ENCODE peak calls at places on chromosomes 5 and 9, in six cellular contexts. R is ovary, V is mesenchymal stem cell, T is HFF-Myc, K is A673, A is brain microvascular endothelial cell. I is an unnamed sample.

GRCh38 chr9:113250807-113251206 is 24.6 kb downstream of the CDC26 start:
- DNase-seq in R (no peak), V (no peak), T (no peak), K (no peak), A (no peak), I (no peak)

GRCh38 chr5:73447234-73448071 is 1.1 kb downstream of the FOXD1 start:
- DNase-seq in R (peak), V (peak), T (no peak), K (peak), A (peak), I (peak)

GRCh38 chr5:179803651-179804598 is 2.7 kb downstream of the MGAT4B start:
- DNase-seq in R (no peak), V (peak), T (no peak), K (no peak), A (no peak), I (peak)

GRCh38 chr5:151288180-151288579 is 15.4 kb downstream of the SLC36A3 start:
- DNase-seq in R (no peak), V (no peak), T (no peak), K (no peak), A (no peak), I (no peak)

GRCh38 chr9:3863686-3864085 is 337.9 kb upstream of the RFX3 start:
- DNase-seq in R (no peak), V (peak), T (no peak), K (no peak), A (no peak), I (no peak)

GRCh38 chr9:116269250-116269649 is 115.7 kb downstream of the PAPPA start:
- DNase-seq in R (no peak), V (peak), T (no peak), K (peak), A (peak), I (no peak)

GRCh38 chr9:133768859-133769510 is 30.8 kb upstream of the SARDH start:
- DNase-seq in R (peak), V (no peak), T (no peak), K (no peak), A (no peak), I (no peak)

GRCh38 chr5:111194053-111194452 is 30.1 kb upstream of the CAMK4 start:
- DNase-seq in R (no peak), V (no peak), T (no peak), K (no peak), A (no peak), I (no peak)

GRCh38 chr5:95711501-95712346 is 19.4 kb upstream of the RHOBTB3 start:
- DNase-seq in R (no peak), V (no peak), T (no peak), K (no peak), A (no peak), I (no peak)

GRCh38 chr9:14347408-14348224 is 33.7 kb upstream of the NFIB start:
- DNase-seq in R (no peak), V (peak), T (no peak), K (peak), A (peak), I (no peak)

GRCh38 chr9:120886490-120886967 is 9.5 kb upstream of the PHF19 start:
- DNase-seq in R (no peak), V (peak), T (no peak), K (no peak), A (peak), I (peak)

GRCh38 chr5:118397231-118397630 is 591.1 kb downstream of the DTWD2 start:
- DNase-seq in R (no peak), V (no peak), T (no peak), K (no peak), A (no peak), I (no peak)

GRCh38 chr9:89874351-89875321 is 269.8 kb downstream of the GADD45G start:
- DNase-seq in R (peak), V (peak), T (no peak), K (no peak), A (no peak), I (no peak)

GRCh38 chr5:157972579-157972978 is 113.6 kb upstream of the CLINT1 start:
- DNase-seq in R (no peak), V (no peak), T (no peak), K (no peak), A (no peak), I (no peak)

GRCh38 chr5:168311061-168311566 is 19.7 kb downstream of the WWC1 start:
- DNase-seq in R (no peak), V (no peak), T (no peak), K (no peak), A (no peak), I (no peak)

GRCh38 chr5:53892236-53892635 is 331.8 kb downstream of the NDUFS4 start:
- DNase-seq in R (no peak), V (no peak), T (no peak), K (no peak), A (no peak), I (no peak)

GRCh38 chr9:18857769-18858168 is 175.2 kb downstream of the SAXO1 start:
- DNase-seq in R (no peak), V (no peak), T (no peak), K (no peak), A (peak), I (no peak)

GRCh38 chr5:22063717-22064116 is 789.4 kb downstream of the CDH12 start:
- DNase-seq in R (no peak), V (no peak), T (no peak), K (no peak), A (no peak), I (no peak)

GRCh38 chr5:127231118-127231517 is 59.5 kb upstream of the MEGF10 start:
- DNase-seq in R (no peak), V (no peak), T (no peak), K (no peak), A (no peak), I (no peak)

GRCh38 chr5:41973887-41974286 is 48.8 kb downstream of the FBXO4 start:
- DNase-seq in R (no peak), V (no peak), T (no peak), K (no peak), A (no peak), I (no peak)

GRCh38 chr5:100550531-100551036 is 15.4 kb downstream of the FAM174A start:
- DNase-seq in R (no peak), V (no peak), T (no peak), K (no peak), A (no peak), I (no peak)

GRCh38 chr9:131521822-131522221 is 9.2 kb downstream of the UCK1 start:
- DNase-seq in R (no peak), V (no peak), T (no peak), K (no peak), A (no peak), I (no peak)

GRCh38 chr9:130330202-130330601 is 64.6 kb downstream of the HMCN2 start:
- DNase-seq in R (no peak), V (no peak), T (no peak), K (no peak), A (no peak), I (no peak)

GRCh38 chr9:70256123-70256551 is 2.6 kb upstream of the SMC5 start:
- DNase-seq in R (no peak), V (peak), T (peak), K (peak), A (peak), I (no peak)

GRCh38 chr9:7088598-7088997 is 330.8 kb downstream of the KDM4C start:
- DNase-seq in R (no peak), V (no peak), T (no peak), K (peak), A (no peak), I (no peak)

GRCh38 chr9:126503333-126504085 is 110.2 kb upstream of the LMX1B start:
- DNase-seq in R (no peak), V (peak), T (no peak), K (no peak), A (peak), I (peak)

GRCh38 chr9:124321935-124322334 is 64.2 kb downstream of the NEK6 start:
- DNase-seq in R (no peak), V (no peak), T (no peak), K (no peak), A (no peak), I (no peak)

GRCh38 chr9:89674667-89675402 is 70.0 kb downstream of the GADD45G start:
- DNase-seq in R (no peak), V (peak), T (no peak), K (no peak), A (no peak), I (no peak)

DNA sequence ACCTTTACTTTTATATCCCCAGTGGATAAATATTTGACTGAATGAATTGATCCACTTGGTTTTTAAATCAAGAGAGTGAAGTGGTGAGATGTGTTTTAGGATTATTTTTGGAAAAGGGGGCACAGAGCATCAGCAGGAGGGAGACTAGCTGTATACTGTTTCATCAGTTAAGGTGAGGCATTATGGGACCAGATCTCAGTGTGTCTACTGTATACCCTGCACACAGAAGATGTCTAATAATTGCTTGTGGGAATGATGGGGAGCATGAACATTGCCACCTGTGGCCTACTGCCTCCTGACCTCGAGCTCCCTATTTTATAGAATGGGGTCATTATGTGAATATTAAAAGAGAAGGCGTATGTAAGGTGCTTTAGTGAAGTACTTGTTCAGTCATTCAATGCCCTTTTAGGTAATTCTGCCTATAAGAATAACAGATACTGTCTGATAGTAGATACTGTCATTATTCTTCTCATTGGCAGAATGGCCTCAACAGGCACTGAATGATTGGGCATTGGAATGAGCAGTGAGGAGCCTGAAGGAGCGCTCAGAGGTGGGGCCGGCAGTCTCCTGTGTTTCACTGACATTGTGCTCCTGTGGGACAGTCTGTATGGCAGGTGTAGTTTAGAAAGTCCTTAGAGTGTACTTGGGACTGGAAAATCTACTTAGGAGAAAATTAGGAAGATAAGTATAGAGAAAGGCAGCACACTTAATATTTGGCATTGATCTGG is 47.4 kb upstream of the FAM120AOS start:
- DNase-seq in R (no peak), V (no peak), T (no peak), K (no peak), A (no peak), I (no peak)
- H3K4me3 ChIP-seq in R (peak), V (peak), T (no peak), K (no peak), A (no peak), I (no peak)

GRCh38 chr5:67063055-67063454 is 133.5 kb downstream of the CD180 start:
- DNase-seq in R (no peak), V (no peak), T (no peak), K (no peak), A (no peak), I (no peak)

GRCh38 chr5:67063791-67064190 is 132.8 kb downstream of the CD180 start:
- DNase-seq in R (no peak), V (peak), T (no peak), K (no peak), A (peak), I (no peak)

GRCh38 chr5:67061511-67061910 is 135.1 kb downstream of the CD180 start:
- DNase-seq in R (no peak), V (no peak), T (no peak), K (no peak), A (no peak), I (no peak)

GRCh38 chr5:67058998-67059746 is 137.4 kb downstream of the CD180 start:
- DNase-seq in R (no peak), V (peak), T (no peak), K (no peak), A (no peak), I (no peak)

DNA sequence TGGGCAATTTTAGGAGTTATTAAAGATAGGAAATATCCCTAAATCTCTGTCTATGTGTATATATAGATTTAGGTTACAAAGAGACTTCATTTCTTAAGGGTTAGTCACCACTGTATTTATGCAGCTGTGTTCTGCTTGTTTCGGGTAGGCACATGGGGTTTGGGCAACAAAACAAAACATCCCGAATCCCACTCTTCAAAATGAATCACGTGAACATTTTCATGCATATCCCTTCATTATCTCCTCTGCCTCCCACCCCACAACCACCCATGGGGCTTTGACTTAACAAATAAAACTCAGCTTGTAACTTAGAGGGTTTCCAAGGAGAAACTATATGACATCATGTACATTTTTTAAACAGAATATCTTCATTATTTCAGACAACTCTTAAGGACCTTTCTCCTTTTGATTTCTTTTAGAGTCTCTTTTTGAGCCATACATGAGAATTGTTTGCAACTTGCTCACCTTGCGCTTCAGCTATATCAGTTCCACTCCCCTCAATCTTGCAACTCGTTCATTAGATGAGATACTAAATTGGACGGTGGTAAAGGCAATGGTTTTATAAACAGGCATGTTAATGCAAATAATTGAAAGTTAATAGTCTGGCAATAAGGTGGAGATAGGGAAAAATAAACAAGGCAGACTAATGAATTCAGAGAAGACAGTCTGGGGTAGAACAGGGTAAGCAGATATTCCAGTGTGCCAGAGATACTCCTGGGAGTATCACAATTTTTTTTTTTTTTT is 136.7 kb downstream of the CD180 start:
- DNase-seq in R (no peak), V (peak), T (no peak), K (no peak), A (peak), I (no peak)
- H3K4me3 ChIP-seq in R (no peak), V (no peak), T (no peak), K (no peak), A (peak), I (no peak)

GRCh38 chr5:115637507-115637906 is 11.7 kb upstream of the TMED7 start:
- DNase-seq in R (no peak), V (no peak), T (no peak), K (no peak), A (no peak), I (no peak)
- H3K4me3 ChIP-seq in R (no peak), V (no peak), T (no peak), K (no peak), A (no peak), I (no peak)

DNA sequence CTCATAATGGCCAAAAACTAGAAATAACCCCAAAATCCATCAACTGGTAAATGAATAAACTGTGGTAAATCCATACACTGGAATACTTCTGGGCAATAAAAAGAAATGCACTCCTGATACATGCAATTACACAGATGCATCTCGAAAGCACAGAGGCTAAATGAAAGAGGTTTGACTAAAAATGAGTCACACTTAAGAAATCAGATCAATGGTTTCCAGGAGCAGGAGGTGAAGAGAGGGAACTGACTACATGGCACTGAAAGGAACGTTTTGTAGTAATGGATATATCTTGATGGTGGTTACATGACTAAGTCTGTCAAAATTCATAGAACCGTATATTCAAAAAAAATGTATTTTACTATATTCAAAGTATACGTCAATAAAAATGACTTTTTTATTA is 42.4 kb downstream of the STRBP start:
- DNase-seq in R (no peak), V (no peak), T (no peak), K (no peak), A (no peak), I (no peak)
- H3K4me3 ChIP-seq in R (no peak), V (no peak), T (no peak), K (no peak), A (no peak), I (no peak)

GRCh38 chr5:80246995-80247729 is 8.7 kb downstream of the SERINC5 start:
- DNase-seq in R (peak), V (peak), T (no peak), K (peak), A (peak), I (peak)
- H3K4me3 ChIP-seq in R (no peak), V (peak), T (no peak), K (peak), A (peak), I (peak)

GRCh38 chr5:9954869-9955268 is 294.8 kb downstream of the ATPSCKMT start:
- DNase-seq in R (no peak), V (no peak), T (no peak), K (no peak), A (no peak), I (no peak)

GRCh38 chr5:9947944-9948343 is 301.7 kb downstream of the ATPSCKMT start:
- DNase-seq in R (no peak), V (peak), T (no peak), K (no peak), A (no peak), I (no peak)

GRCh38 chr5:9955586-9955985 is 294.1 kb downstream of the ATPSCKMT start:
- DNase-seq in R (no peak), V (no peak), T (no peak), K (no peak), A (no peak), I (no peak)

GRCh38 chr5:9953691-9954090 is 296.0 kb downstream of the ATPSCKMT start:
- DNase-seq in R (no peak), V (no peak), T (no peak), K (no peak), A (no peak), I (no peak)

DNA sequence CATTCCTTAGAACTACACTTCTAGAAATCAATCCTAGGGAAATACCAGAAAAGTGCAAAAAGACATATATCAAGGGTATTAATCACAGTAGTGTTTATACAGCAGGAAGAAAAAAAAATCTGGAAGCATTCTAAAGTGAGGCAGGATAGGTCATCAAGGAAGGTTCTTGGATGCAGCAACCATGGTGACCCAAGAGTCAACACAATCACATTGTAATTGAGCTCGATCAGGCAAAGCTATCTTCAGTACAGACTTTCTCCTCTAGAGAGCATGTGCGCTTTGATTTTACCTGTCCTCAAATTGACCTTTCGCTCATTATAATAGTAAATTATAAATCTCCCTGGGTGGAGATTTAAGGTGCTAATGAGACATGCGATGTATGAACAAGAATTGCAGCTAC is 297.8 kb downstream of the ATPSCKMT start:
- DNase-seq in R (no peak), V (no peak), T (no peak), K (no peak), A (no peak), I (no peak)
- H3K4me3 ChIP-seq in R (no peak), V (no peak), T (no peak), K (no peak), A (no peak), I (no peak)

GRCh38 chr5:173327948-173328895 is at the start of gene STC2:
- DNase-seq in R (no peak), V (peak), T (peak), K (peak), A (peak), I (no peak)
- H3K4me3 ChIP-seq in R (peak), V (peak), T (peak), K (peak), A (peak), I (no peak)

DNA sequence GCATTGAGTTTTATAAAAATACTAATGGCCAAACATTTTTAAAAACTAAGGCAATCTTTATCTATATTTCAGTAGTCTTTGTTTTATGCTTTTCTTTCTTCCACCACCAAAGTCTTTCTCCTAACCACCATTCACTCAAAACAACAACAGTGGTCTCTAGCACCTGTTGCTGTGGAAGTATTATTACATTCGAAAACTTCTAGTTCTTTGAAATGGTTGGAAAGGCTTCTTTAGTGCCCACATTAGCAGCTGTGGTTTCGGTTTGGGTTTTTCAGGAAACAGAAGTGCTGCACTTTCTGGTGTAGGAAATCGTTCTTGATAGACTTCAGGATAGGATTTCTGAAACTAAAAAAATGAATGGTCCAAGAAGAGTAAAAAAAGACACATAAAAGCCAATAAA is 102.4 kb downstream of the DEPDC1B start:
- DNase-seq in R (no peak), V (no peak), T (no peak), K (no peak), A (no peak), I (no peak)
- H3K4me3 ChIP-seq in R (no peak), V (no peak), T (no peak), K (no peak), A (no peak), I (no peak)

DNA sequence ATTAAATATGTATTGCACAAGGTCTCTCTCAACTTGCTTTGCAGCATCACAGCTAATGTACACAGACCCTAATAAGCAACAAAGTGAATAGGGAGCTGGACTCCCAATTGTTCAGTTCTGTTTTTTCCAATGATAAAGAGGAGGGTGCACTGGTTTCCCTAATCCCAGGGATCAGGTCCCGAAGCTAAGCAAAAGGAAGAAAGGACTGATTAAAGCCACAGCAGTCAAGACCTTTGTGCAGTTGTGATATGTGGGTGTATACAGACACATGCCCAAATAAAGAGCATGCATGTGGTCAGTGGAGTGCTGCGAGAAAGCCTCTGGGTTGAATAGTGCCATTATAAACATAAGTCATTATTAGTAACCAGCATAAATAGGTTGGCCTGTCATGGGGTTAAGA is 1863.2 kb upstream of the WWC1 start:
- DNase-seq in R (no peak), V (no peak), T (no peak), K (no peak), A (no peak), I (no peak)
- H3K4me3 ChIP-seq in R (no peak), V (no peak), T (no peak), K (no peak), A (no peak), I (no peak)